ENCODE peak calls at places on chromosomes 6 and 20, in six cellular contexts. I, U, D, P, B and Q are unnamed samples.

GRCh38 chr20:43963872-43964791 is 49.5 kb downstream of the TOX2 start:
- DNase-seq in I (peak; percentile 44), U (no peak), D (peak; percentile 88), P (peak; percentile 69), B (no peak), Q (peak; percentile 85)

GRCh38 chr6:144482142-144482541 is 197.0 kb downstream of the UTRN start:
- DNase-seq in I (peak; percentile 68), U (peak; percentile 57), D (peak; percentile 85), P (peak; percentile 83), B (peak; percentile 45), Q (peak; percentile 90)

GRCh38 chr6:139161169-139161568 is 26.3 kb downstream of the HECA start:
- DNase-seq in I (peak; percentile 74), U (peak; percentile 53), D (no peak), P (no peak), B (no peak), Q (no peak)

GRCh38 chr6:149169761-149170359 is 147.7 kb upstream of the TAB2 start:
- DNase-seq in I (peak; percentile 43), U (no peak), D (no peak), P (no peak), B (no peak), Q (no peak)

GRCh38 chr20:6768228-6769185 is 1.0 kb downstream of the BMP2 start:
- DNase-seq in I (peak; percentile 46), U (no peak), D (peak; percentile 78), P (peak; percentile 57), B (no peak), Q (no peak)

GRCh38 chr6:105363100-105363754 is 39.7 kb downstream of the PREP start:
- DNase-seq in I (peak; percentile 25), U (no peak), D (no peak), P (no peak), B (no peak), Q (no peak)

GRCh38 chr6:28225056-28225834 is at the start of gene ZSCAN9:
- DNase-seq in I (peak; percentile 93), U (peak; percentile 20), D (peak; percentile 90), P (peak; percentile 93), B (peak; percentile 33), Q (peak; percentile 94)

GRCh38 chr6:30264731-30265130 is 51.5 kb upstream of the TRIM26 start:
- DNase-seq in I (peak; percentile 78), U (no peak), D (no peak), P (no peak), B (no peak), Q (no peak)

GRCh38 chr6:7025861-7026260 is 81.9 kb upstream of the RREB1 start:
- DNase-seq in I (no peak), U (no peak), D (no peak), P (no peak), B (no peak), Q (no peak)

GRCh38 chr20:21113697-21114096 is 7.5 kb upstream of the LINC00237 start:
- DNase-seq in I (no peak), U (no peak), D (no peak), P (no peak), B (no peak), Q (no peak)

GRCh38 chr6:169487579-169488205 is 214.1 kb downstream of the WDR27 start:
- DNase-seq in I (peak; percentile 32), U (no peak), D (no peak), P (no peak), B (no peak), Q (no peak)

GRCh38 chr20:31844737-31845299 is 586 bp downstream of the FOXS1 start:
- DNase-seq in I (no peak), U (no peak), D (no peak), P (no peak), B (no peak), Q (no peak)

GRCh38 chr6:124869412-124869811 is 92.8 kb upstream of the RNF217 start:
- DNase-seq in I (peak; percentile 14), U (no peak), D (no peak), P (no peak), B (no peak), Q (no peak)

GRCh38 chr20:29741894-29742698 is 1515.4 kb upstream of the DEFB115 start:
- DNase-seq in I (no peak), U (no peak), D (no peak), P (peak; percentile 36), B (no peak), Q (no peak)

GRCh38 chr6:90087103-90087833 is 193.0 kb downstream of the GJA10 start:
- DNase-seq in I (peak; percentile 91), U (no peak), D (no peak), P (no peak), B (no peak), Q (no peak)

GRCh38 chr20:49306903-49307336 is 29.1 kb upstream of the ZNFX1 start:
- DNase-seq in I (no peak), U (no peak), D (no peak), P (no peak), B (no peak), Q (no peak)

GRCh38 chr6:133952815-133953633 is at the start of gene TBPL1:
- DNase-seq in I (peak; percentile 96), U (peak; percentile 90), D (peak; percentile 97), P (peak; percentile 96), B (peak; percentile 82), Q (peak; percentile 99)

GRCh38 chr20:49979030-49979832 is 3.5 kb upstream of the SNAI1 start:
- DNase-seq in I (peak; percentile 48), U (peak; percentile 66), D (peak; percentile 68), P (peak; percentile 65), B (no peak), Q (peak; percentile 82)

GRCh38 chr20:59938221-59938620 is 1.9 kb downstream of the PPP1R3D start:
- DNase-seq in I (peak; percentile 50), U (no peak), D (no peak), P (no peak), B (no peak), Q (no peak)

GRCh38 chr6:148021715-148022114 is 320.9 kb upstream of the SASH1 start:
- DNase-seq in I (no peak), U (no peak), D (peak; percentile 8), P (no peak), B (no peak), Q (no peak)

GRCh38 chr6:16947461-16948159 is 154.2 kb upstream of the STMND1 start:
- DNase-seq in I (peak; percentile 99), U (no peak), D (no peak), P (no peak), B (peak; percentile 100), Q (no peak)

GRCh38 chr20:24657878-24658620 is 188.6 kb downstream of the SYNDIG1 start:
- DNase-seq in I (peak; percentile 47), U (no peak), D (no peak), P (no peak), B (no peak), Q (no peak)

GRCh38 chr20:2133318-2134183 is 31.9 kb downstream of the STK35 start:
- DNase-seq in I (peak; percentile 84), U (no peak), D (peak; percentile 47), P (no peak), B (peak; percentile 71), Q (peak; percentile 55)

GRCh38 chr20:2130062-2130591 is 28.5 kb downstream of the STK35 start:
- DNase-seq in I (peak; percentile 78), U (no peak), D (no peak), P (no peak), B (no peak), Q (no peak)

GRCh38 chr20:2131366-2131765 is 29.7 kb downstream of the STK35 start:
- DNase-seq in I (peak; percentile 86), U (no peak), D (no peak), P (no peak), B (no peak), Q (no peak)

GRCh38 chr20:2130668-2131067 is 29.0 kb downstream of the STK35 start:
- DNase-seq in I (peak; percentile 24), U (no peak), D (peak; percentile 47), P (no peak), B (no peak), Q (no peak)

GRCh38 chr20:2132461-2132901 is 30.9 kb downstream of the STK35 start:
- DNase-seq in I (peak; percentile 64), U (no peak), D (no peak), P (no peak), B (no peak), Q (no peak)
- H3K4me3 ChIP-seq in I (no peak overlapping the region), U (no peak overlapping the region), D (no peak overlapping the region), P (no peak overlapping the region), B (no peak overlapping the region), Q (no peak overlapping the region)

GRCh38 chr6:129448965-129449364 is 261.0 kb downstream of the ARHGAP18 start:
- DNase-seq in I (no peak), U (no peak), D (no peak), P (no peak), B (no peak), Q (no peak)

GRCh38 chr6:129444683-129445082 is 265.3 kb downstream of the ARHGAP18 start:
- DNase-seq in I (no peak), U (no peak), D (no peak), P (no peak), B (no peak), Q (no peak)

GRCh38 chr6:129447166-129447565 is 262.8 kb downstream of the ARHGAP18 start:
- DNase-seq in I (no peak), U (no peak), D (no peak), P (no peak), B (no peak), Q (no peak)

GRCh38 chr6:129440691-129441090 is 269.3 kb downstream of the ARHGAP18 start:
- DNase-seq in I (peak; percentile 74), U (no peak), D (peak; percentile 5), P (no peak), B (peak; percentile 1), Q (no peak)

GRCh38 chr6:129446272-129446851 is 263.6 kb downstream of the ARHGAP18 start:
- DNase-seq in I (no peak), U (no peak), D (no peak), P (no peak), B (no peak), Q (no peak)
- H3K4me3 ChIP-seq in I (no peak overlapping the region), U (no peak overlapping the region), D (no peak overlapping the region), P (no peak overlapping the region), B (no peak overlapping the region), Q (no peak overlapping the region)

DNA sequence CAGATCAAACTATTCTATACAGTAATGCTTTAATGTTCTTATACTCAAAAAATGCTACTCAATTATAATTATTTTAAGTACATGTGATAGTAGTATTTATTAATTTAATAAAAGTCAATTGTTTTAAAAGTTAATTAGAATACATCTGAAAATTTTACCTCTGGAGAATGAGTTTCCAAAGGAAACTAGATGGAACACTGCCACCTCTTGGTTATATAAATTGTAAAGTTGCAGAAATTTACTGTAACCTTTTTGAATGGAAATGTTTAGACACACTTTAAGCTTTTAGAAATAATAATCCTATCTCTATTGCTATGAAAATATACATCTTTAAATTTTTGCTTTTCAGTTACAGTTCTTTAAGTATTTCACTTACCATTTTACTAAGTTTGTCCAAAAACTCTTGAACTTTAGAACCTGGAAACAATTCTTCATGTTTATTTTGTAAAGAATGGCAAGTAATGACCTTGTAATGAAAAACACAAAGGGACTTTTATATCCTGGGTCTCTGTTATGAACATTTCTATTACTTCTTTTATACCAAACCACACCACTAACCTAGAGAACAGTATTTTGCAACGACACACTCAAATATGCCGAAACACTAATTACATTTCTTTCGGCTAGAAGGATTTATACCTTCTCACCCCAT is 10.9 kb upstream of the BMP5 start:
- DNase-seq in I (peak; percentile 7), U (no peak), D (peak; percentile 5), P (no peak), B (no peak), Q (peak; percentile 46)
- H3K4me3 ChIP-seq in I (no peak overlapping the region), U (no peak overlapping the region), D (no peak overlapping the region), P (no peak overlapping the region), B (no peak overlapping the region), Q (no peak overlapping the region)

DNA sequence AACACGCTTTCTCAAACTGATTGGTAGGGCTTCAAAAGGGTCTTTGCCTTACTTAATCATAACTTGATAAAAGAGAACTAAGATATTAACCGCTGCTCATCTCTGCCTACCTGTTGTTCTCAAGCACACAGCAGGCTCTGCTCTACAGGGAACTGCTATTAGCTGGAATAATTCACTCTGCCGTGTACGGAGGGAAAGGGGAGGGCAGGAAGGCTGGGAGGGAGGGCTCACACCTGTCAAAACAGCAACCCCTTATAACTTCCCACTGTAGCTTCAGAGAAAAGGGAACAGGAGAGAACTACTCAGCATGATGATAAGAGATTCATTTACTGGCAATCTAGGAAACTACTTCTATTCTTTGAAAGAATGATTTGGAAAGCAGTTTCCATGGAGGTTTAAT is 75.1 kb downstream of the ZMYND8 start:
- DNase-seq in I (no peak), U (no peak), D (no peak), P (no peak), B (no peak), Q (no peak)
- H3K4me3 ChIP-seq in I (no peak overlapping the region), U (no peak overlapping the region), D (no peak overlapping the region), P (no peak overlapping the region), B (no peak overlapping the region), Q (no peak overlapping the region)